ENCODE peak calls at places on chromosomes 11 and 22, in five cellular contexts. C is HL-60; R is GM12891; Z is NCI-H345; V is CD4-positive, alpha-beta memory T cell. J is an unnamed sample.
A peak's percentile ranks its signal among the peaks of the same experiment; 100 is the strongest.

GRCh38 chr22:45888221-45889092 is 88.5 kb downstream of the WNT7B start:
- DNase-seq in Z (no peak), R (no peak), V (no peak), C (no peak), J (no peak)

GRCh38 chr22:48724899-48725298 is 1102.8 kb downstream of the BRD1 start:
- DNase-seq in C (no peak), Z (no peak), V (no peak), R (no peak), J (no peak)

GRCh38 chr11:8228206-8228605 is 35.5 kb downstream of the LMO1 start:
- DNase-seq in R (no peak), Z (no peak), C (no peak), V (no peak), J (no peak)

GRCh38 chr22:49367016-49367697 is 460.5 kb downstream of the BRD1 start:
- DNase-seq in C (no peak), Z (peak; percentile 37), R (no peak), V (no peak), J (no peak)

GRCh38 chr11:18749681-18750319 is 23.8 kb upstream of the IGSF22 start:
- DNase-seq in Z (no peak), V (no peak), R (no peak), C (no peak), J (no peak)

GRCh38 chr22:46267431-46268279 is at the start of gene TTC38:
- DNase-seq in C (peak; percentile 43), Z (peak; percentile 36), V (peak; percentile 59), R (peak; percentile 90), J (peak; percentile 98)

GRCh38 chr11:15157181-15157580 is 42.5 kb downstream of the INSC start:
- DNase-seq in R (no peak), Z (no peak), C (no peak), V (peak; percentile 12), J (no peak)

GRCh38 chr22:37187891-37188761 is at the start of gene C1QTNF6:
- DNase-seq in Z (no peak), C (no peak), R (no peak), V (no peak), J (no peak)

GRCh38 chr11:60348116-60348515 is 21.1 kb downstream of the MS4A6E start:
- DNase-seq in C (no peak), Z (no peak), V (no peak), R (no peak), J (no peak)

GRCh38 chr11:2302280-2302843 is 549 bp downstream of the TSPAN32 start:
- DNase-seq in V (no peak), R (no peak), C (peak; percentile 76), Z (no peak), J (no peak)

GRCh38 chr22:47308886-47309285 is 546.4 kb downstream of the TBC1D22A start:
- DNase-seq in R (no peak), C (no peak), V (no peak), Z (no peak), J (no peak)

GRCh38 chr11:79437981-79438630 is 2.7 kb downstream of the TENM4 start:
- DNase-seq in C (no peak), Z (peak; percentile 63), V (no peak), R (no peak), J (no peak)

GRCh38 chr11:911031-911889 is 650 bp upstream of the CHID1 start:
- DNase-seq in V (peak; percentile 44), R (no peak), Z (peak; percentile 45), C (peak; percentile 58), J (no peak)

GRCh38 chr11:71446942-71447688 is 1.1 kb downstream of the DHCR7 start:
- DNase-seq in Z (peak; percentile 24), C (peak; percentile 84), V (no peak), R (no peak), J (peak; percentile 81)

GRCh38 chr22:40499187-40499753 is 128.9 kb downstream of the SGSM3 start:
- DNase-seq in V (no peak), Z (no peak), R (peak; percentile 15), C (no peak), J (no peak)

GRCh38 chr11:43359432-43359818 is 705 bp downstream of the TTC17 start:
- DNase-seq in V (no peak), Z (no peak), C (peak; percentile 18), R (peak; percentile 24), J (no peak)